ENCODE peak calls at places on chromosomes 1 and 21, in eight cellular contexts. F, S, N, Z, Y, G, W and J are unnamed samples.

GRCh38 chr1:50735443-50735842 is 224.6 kb downstream of the FAF1 start:
- DNase-seq in Y (no peak), S (peak; percentile 44), F (no peak), W (no peak), G (no peak), N (peak; percentile 55), Z (peak; percentile 30), J (no peak)

GRCh38 chr1:20426923-20427322 is 59.1 kb downstream of the CAMK2N1 start:
- DNase-seq in F (no peak), N (peak; percentile 95), Z (peak; percentile 92), W (no peak), Y (no peak), G (no peak), S (peak; percentile 93), J (no peak)

GRCh38 chr1:183291802-183292515 is 105.9 kb downstream of the LAMC2 start:
- DNase-seq in Z (peak; percentile 70), S (peak; percentile 67), N (peak; percentile 83), G (no peak), W (no peak), F (peak; percentile 42), Y (no peak), J (no peak)

GRCh38 chr1:82562448-82562847 is 761.7 kb downstream of the ADGRL2 start:
- DNase-seq in S (no peak), W (no peak), G (no peak), Z (no peak), Y (no peak), F (no peak), N (no peak), J (no peak)

GRCh38 chr1:21313146-21313885 is 23.1 kb upstream of the ECE1 start:
- DNase-seq in W (no peak), F (peak; percentile 72), Y (no peak), Z (no peak), S (peak; percentile 84), G (no peak), N (peak; percentile 87), J (no peak)

GRCh38 chr21:22106720-22107410 is 1108.7 kb downstream of the NCAM2 start:
- DNase-seq in Z (no peak), S (no peak), N (no peak), G (no peak), Y (no peak), W (no peak), F (no peak), J (no peak)

GRCh38 chr1:174136714-174137113 is 22.6 kb upstream of the RABGAP1L start:
- DNase-seq in N (no peak), S (no peak), Y (no peak), Z (no peak), G (no peak), F (no peak), W (no peak), J (no peak)

GRCh38 chr21:32956257-32956656 is 69.5 kb upstream of the OLIG2 start:
- DNase-seq in Y (no peak), W (no peak), S (no peak), F (no peak), G (no peak), N (no peak), Z (no peak), J (no peak)

GRCh38 chr1:117030271-117030877 is 28.8 kb downstream of the CD101 start:
- DNase-seq in S (no peak), Y (no peak), Z (peak; percentile 17), N (no peak), W (no peak), F (no peak), G (no peak), J (no peak)

GRCh38 chr1:35561972-35562680 is 4.5 kb downstream of the NCDN start:
- DNase-seq in W (no peak), S (no peak), Y (no peak), G (no peak), N (no peak), Z (no peak), F (no peak), J (no peak)

GRCh38 chr1:186188004-186188539 is 187.0 kb downstream of the TPR start:
- DNase-seq in N (peak; percentile 97), Z (peak; percentile 94), F (peak; percentile 7), S (peak; percentile 96), W (no peak), Y (no peak), G (no peak), J (no peak)

GRCh38 chr1:219806020-219806419 is 122.3 kb downstream of the SLC30A10 start:
- DNase-seq in Y (no peak), W (no peak), S (no peak), G (no peak), Z (no peak), F (no peak), N (no peak), J (no peak)

GRCh38 chr1:34280509-34280908 is 103.8 kb downstream of the C1orf94 start:
- DNase-seq in Y (no peak), G (no peak), F (no peak), Z (no peak), S (no peak), W (no peak), N (no peak), J (no peak)

GRCh38 chr1:14190508-14190907 is 408.0 kb upstream of the KAZN start:
- DNase-seq in W (no peak), Z (peak; percentile 79), Y (no peak), N (peak; percentile 37), F (peak; percentile 2), G (no peak), S (peak; percentile 15), J (no peak)

GRCh38 chr1:154342836-154343472 is 17.6 kb downstream of the ATP8B2 start:
- DNase-seq in Z (no peak), F (no peak), N (no peak), S (no peak), G (peak; percentile 52), Y (peak; percentile 86), W (no peak), J (no peak)

GRCh38 chr1:227459326-227459841 is 104.0 kb upstream of the ZNF678 start:
- DNase-seq in Y (no peak), W (no peak), N (peak; percentile 35), S (no peak), Z (peak; percentile 13), G (no peak), F (no peak), J (no peak)

GRCh38 chr1:237042892-237043576 is 1.1 kb downstream of the RYR2 start:
- DNase-seq in F (peak; percentile 36), W (peak; percentile 41), S (no peak), Y (peak; percentile 80), G (no peak), Z (no peak), N (no peak), J (peak; percentile 52)

GRCh38 chr1:37667023-37667769 is 25.1 kb upstream of the CDCA8 start:
- DNase-seq in W (no peak), S (no peak), N (peak; percentile 38), Y (peak; percentile 61), F (peak; percentile 12), G (no peak), Z (no peak), J (no peak)

GRCh38 chr1:7401814-7402547 is 369.1 kb upstream of the VAMP3 start:
- DNase-seq in Y (no peak), F (peak; percentile 79), W (no peak), Z (peak; percentile 100), N (peak; percentile 99), S (peak; percentile 99), G (no peak), J (no peak)

GRCh38 chr21:35328856-35329455 is 279.9 kb upstream of the RUNX1 start:
- DNase-seq in F (no peak), Z (no peak), G (no peak), Y (no peak), N (no peak), W (no peak), S (no peak), J (no peak)

GRCh38 chr1:55669308-55669707 is 454.1 kb upstream of the USP24 start:
- DNase-seq in Z (no peak), S (peak; percentile 78), W (no peak), F (peak; percentile 17), G (no peak), Y (no peak), N (peak; percentile 81), J (no peak)

GRCh38 chr21:42975886-42976608 is 1.7 kb downstream of the PKNOX1 start:
- DNase-seq in F (no peak), Y (no peak), W (no peak), S (peak; percentile 22), Z (no peak), G (no peak), N (peak; percentile 44), J (no peak)

GRCh38 chr1:228083871-228084278 is 1.4 kb downstream of the ARF1 start:
- DNase-seq in S (no peak), N (peak; percentile 65), Z (no peak), W (no peak), F (peak; percentile 53), Y (peak; percentile 80), G (no peak), J (no peak)

GRCh38 chr21:44547656-44548331 is 3.5 kb downstream of the KRTAP10-2 start:
- DNase-seq in G (no peak), Y (no peak), S (no peak), W (no peak), F (no peak), N (no peak), Z (no peak), J (no peak)

GRCh38 chr1:241639040-241639652 is 1.0 kb downstream of the CHML start:
- DNase-seq in Z (peak; percentile 51), Y (no peak), W (no peak), G (no peak), S (peak; percentile 30), F (no peak), N (peak; percentile 32), J (no peak)

GRCh38 chr1:183635112-183635605 is 424 bp downstream of the ARPC5 start:
- DNase-seq in F (no peak), Y (peak; percentile 91), Z (peak; percentile 44), N (peak; percentile 67), W (peak; percentile 48), G (no peak), S (no peak), J (peak; percentile 48)

GRCh38 chr1:228013322-228014234 is 6.8 kb downstream of the WNT3A start:
- DNase-seq in F (no peak), W (no peak), G (no peak), S (no peak), Z (no peak), Y (peak; percentile 82), N (no peak), J (no peak)

GRCh38 chr1:45327644-45328515 is 1.2 kb downstream of the HPDL start:
- DNase-seq in N (no peak), F (peak; percentile 71), G (no peak), Y (no peak), S (no peak), W (no peak), Z (no peak), J (no peak)

GRCh38 chr1:2856076-2856390 is 54.5 kb upstream of the TTC34 start:
- DNase-seq in Z (no peak), G (no peak), S (no peak), W (no peak), N (no peak), Y (peak; percentile 67), F (no peak), J (no peak)

GRCh38 chr1:244833734-244834595 is 1.5 kb upstream of the COX20 start:
- DNase-seq in Y (peak; percentile 81), S (peak; percentile 72), Z (peak; percentile 79), N (peak; percentile 84), W (peak; percentile 65), F (peak; percentile 73), G (peak; percentile 39), J (peak; percentile 48)

GRCh38 chr1:39189592-39190041 is 14.9 kb upstream of the MACF1 start:
- DNase-seq in N (peak; percentile 70), Z (peak; percentile 59), G (no peak), S (no peak), F (no peak), W (no peak), Y (no peak), J (no peak)

GRCh38 chr1:160806109-160806665 is 10.2 kb downstream of the LY9 start:
- DNase-seq in Y (no peak), N (no peak), G (no peak), S (no peak), F (no peak), Z (no peak), W (no peak), J (no peak)

GRCh38 chr1:94873520-94874351 is 53.2 kb downstream of the CNN3 start:
- DNase-seq in W (no peak), S (peak; percentile 41), F (no peak), G (no peak), Z (no peak), N (peak; percentile 71), Y (no peak), J (no peak)

GRCh38 chr1:31789259-31790065 is 25.3 kb upstream of the ADGRB2 start:
- DNase-seq in G (peak; percentile 92), W (peak; percentile 94), S (peak; percentile 84), N (peak; percentile 92), F (peak; percentile 94), Z (peak; percentile 86), Y (peak; percentile 99), J (peak; percentile 96)